ENCODE peak calls at places on chromosomes 12 and 14, in four cellular contexts. Y is right atrium auricular region, L is astrocyte of the spinal cord, X is astrocyte of the cerebellum. I is an unnamed sample.
A peak's percentile ranks its signal among the peaks of the same experiment; 100 is the strongest.

GRCh38 chr14:65972891-65973290 is 513.3 kb upstream of the CCDC196 start:
- DNase-seq in X (no peak), Y (no peak), L (peak; percentile 2), I (no peak)

GRCh38 chr14:56224691-56225681 is 106.8 kb downstream of the PELI2 start:
- DNase-seq in X (no peak), L (no peak), Y (no peak), I (no peak)

GRCh38 chr14:68894123-68894522 is 85.0 kb downstream of the ACTN1 start:
- DNase-seq in Y (no peak), X (no peak), L (no peak), I (peak; percentile 65)

GRCh38 chr14:71321556-71322315 is 414.5 kb downstream of the PCNX1 start:
- DNase-seq in X (peak; percentile 47), L (peak; percentile 69), Y (no peak), I (no peak)

GRCh38 chr12:49905718-49906314 is 2.1 kb upstream of the FAIM2 start:
- DNase-seq in X (no peak), L (no peak), Y (no peak), I (no peak)

GRCh38 chr12:106480259-106480658 is 102.5 kb upstream of the RFX4 start:
- DNase-seq in X (no peak), L (no peak), Y (no peak), I (peak; percentile 81)

GRCh38 chr14:95255013-95255412 is 64.7 kb downstream of the CLMN start:
- DNase-seq in Y (no peak), X (no peak), L (no peak), I (no peak)

GRCh38 chr14:102473559-102473958 is 36.0 kb downstream of the ANKRD9 start:
- DNase-seq in Y (no peak), X (no peak), L (no peak), I (no peak)

DNA sequence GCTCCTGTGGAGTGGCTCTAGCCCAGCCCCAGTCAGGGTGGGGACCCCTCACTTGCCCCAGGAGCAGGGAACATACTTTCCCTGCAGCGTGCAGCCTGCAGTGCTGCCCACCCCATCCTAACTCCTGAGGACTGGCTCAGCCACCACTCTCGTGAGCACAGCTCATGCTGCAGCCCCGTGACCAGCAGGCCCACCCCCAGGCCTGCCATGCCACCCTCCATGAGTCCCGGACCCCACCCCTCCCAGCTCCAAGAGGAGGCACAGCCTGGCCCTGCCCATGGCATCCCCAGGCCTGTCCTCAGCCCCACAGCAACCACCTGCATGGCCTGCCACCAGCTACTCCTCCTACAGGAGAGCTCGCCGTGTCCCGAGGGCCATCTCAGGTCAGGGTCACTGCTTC is 3.9 kb upstream of the JAG2 start:
- DNase-seq in X (no peak), Y (no peak), L (no peak), I (no peak)
- H3K4me3 ChIP-seq in X (no peak overlapping the region), Y (no peak overlapping the region), L (no peak overlapping the region), I (no peak overlapping the region)

GRCh38 chr12:111488271-111488670 is 82.5 kb downstream of the SH2B3 start:
- DNase-seq in L (no peak), Y (no peak), X (no peak), I (no peak)

DNA sequence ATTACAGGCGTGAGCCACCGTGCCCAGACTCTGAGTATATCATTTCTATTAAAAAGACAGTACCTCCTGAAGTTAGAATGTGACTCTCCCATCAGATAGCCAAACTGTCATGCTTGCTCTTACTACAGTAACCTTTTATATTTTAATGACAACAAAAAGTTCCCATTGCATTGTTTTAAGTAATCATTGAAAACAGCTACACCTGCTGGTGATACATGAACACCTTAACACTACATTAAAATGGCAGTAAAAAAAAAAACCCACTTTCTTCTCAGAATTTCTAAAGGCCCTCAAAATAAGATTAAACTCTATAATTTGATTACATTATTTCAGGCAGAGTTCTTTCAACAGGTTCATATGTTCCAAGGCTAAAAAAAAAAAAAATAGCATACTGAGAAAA is 76.7 kb downstream of the SH2B3 start:
- DNase-seq in X (no peak), Y (no peak), L (no peak), I (no peak)
- TF ChIP-seq CTCF in X (peak; percentile 2), Y (no peak), L (peak; percentile 25), I (peak; percentile 31)

GRCh38 chr12:81083018-81083417 is 5.1 kb downstream of the ACSS3 start:
- DNase-seq in L (no peak), X (no peak), Y (no peak), I (no peak)

GRCh38 chr12:81081726-81082125 is 3.8 kb downstream of the ACSS3 start:
- DNase-seq in Y (no peak), X (no peak), L (no peak), I (no peak)

GRCh38 chr12:81078469-81079196 is 754 bp downstream of the ACSS3 start:
- DNase-seq in L (peak; percentile 66), X (peak; percentile 23), Y (no peak), I (peak; percentile 73)

GRCh38 chr12:81079280-81080076 is 1.6 kb downstream of the ACSS3 start:
- DNase-seq in L (no peak), X (no peak), Y (no peak), I (no peak)

GRCh38 chr12:81080431-81080983 is 2.6 kb downstream of the ACSS3 start:
- DNase-seq in Y (no peak), X (no peak), L (no peak), I (no peak)
- H3K4me3 ChIP-seq in Y (peak overlapping the region; percentile 86), X (no peak overlapping the region), L (no peak overlapping the region), I (no peak overlapping the region)

DNA sequence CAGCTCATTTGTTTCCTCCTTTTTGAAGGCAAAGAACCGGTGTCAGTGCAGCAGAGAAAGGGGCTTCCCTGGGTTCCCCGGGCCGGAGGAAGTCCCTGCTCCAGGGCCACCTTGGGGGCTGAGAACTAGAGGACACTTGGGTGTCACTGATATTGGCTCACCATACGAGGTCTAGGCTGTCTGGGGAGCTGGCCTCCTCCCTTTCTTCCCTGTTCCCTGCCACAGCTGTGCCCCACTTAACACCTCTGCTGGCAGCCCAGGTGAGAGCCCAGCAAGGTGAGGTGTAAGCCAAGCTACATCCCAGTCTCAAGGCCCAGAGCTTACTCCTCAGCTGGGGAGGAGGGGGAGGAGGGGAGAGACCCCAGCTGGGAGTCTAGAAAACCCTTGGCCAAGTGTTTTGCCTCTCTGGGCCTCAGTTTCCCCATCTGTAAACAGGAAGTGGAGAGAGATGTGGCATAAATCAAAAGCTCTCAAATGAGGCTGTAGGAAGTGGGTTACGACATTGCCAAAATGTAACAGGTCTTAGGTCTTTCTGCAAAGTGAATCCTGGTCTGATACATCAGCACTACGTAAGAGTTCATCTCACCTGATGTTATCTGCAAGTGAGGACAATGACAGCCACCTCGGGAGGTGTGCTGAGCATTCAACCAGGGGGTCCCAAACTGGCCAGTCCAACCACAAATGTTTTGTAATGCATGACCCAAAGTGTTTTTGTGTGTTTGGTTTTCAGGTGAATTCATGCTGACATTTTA is 25.5 kb downstream of the RASAL1 start:
- DNase-seq in Y (no peak), X (no peak), L (no peak), I (no peak)
- TF ChIP-seq CTCF in Y (no peak), X (no peak), L (no peak), I (no peak)

GRCh38 chr12:113014565-113014964 is 36.2 kb downstream of the OAS2 start:
- DNase-seq in L (no peak), X (no peak), Y (no peak), I (no peak)
- H3K4me3 ChIP-seq in L (no peak overlapping the region), X (no peak overlapping the region), Y (no peak overlapping the region), I (no peak overlapping the region)

GRCh38 chr12:14369322-14369721 is 3.8 kb downstream of the ATF7IP start:
- DNase-seq in L (no peak), Y (no peak), X (no peak), I (no peak)

GRCh38 chr12:14365294-14366210 is at the start of gene ATF7IP:
- DNase-seq in L (peak; percentile 99), Y (peak; percentile 98), X (peak; percentile 95), I (peak; percentile 90)

GRCh38 chr12:14364583-14365271 is 755 bp upstream of the ATF7IP start:
- DNase-seq in L (no peak), X (no peak), Y (no peak), I (no peak)

GRCh38 chr12:14367097-14367661 is 1.7 kb downstream of the ATF7IP start:
- DNase-seq in L (peak; percentile 66), Y (no peak), X (peak; percentile 20), I (no peak)

DNA sequence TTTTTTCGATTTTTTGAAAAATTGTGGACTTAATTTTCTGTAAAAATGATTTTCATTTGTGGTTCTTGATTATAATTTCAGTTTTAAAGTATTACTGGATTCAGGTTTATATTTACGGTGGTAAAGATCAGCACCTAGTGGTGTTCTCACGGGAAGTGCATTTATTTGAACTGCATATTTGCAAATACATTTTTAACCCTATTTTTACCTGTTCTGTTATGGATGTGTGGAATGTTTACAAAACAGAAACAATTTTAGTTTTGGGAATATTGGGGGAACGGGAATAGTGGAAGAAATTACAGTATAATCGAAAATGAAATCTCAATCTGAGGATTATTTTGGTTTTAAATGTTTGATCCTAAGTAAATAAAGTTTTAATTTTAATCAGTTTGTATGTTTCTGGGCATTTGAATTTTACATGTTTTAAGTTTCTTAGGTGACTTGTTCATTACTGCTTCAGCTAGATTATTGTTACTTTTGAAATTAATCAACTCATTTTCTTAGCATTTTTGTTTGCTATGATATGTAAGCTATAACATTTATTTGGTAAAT is 805 bp downstream of the ATF7IP start:
- DNase-seq in L (no peak), X (no peak), Y (no peak), I (no peak)
- TF ChIP-seq CTCF in L (peak; percentile 21), X (no peak), Y (no peak), I (peak; percentile 33)

GRCh38 chr12:100184549-100184948 is 16.1 kb upstream of the ACTR6 start:
- DNase-seq in L (no peak), X (no peak), Y (no peak), I (no peak)

GRCh38 chr12:100187068-100187467 is 13.5 kb upstream of the ACTR6 start:
- DNase-seq in L (no peak), X (no peak), Y (peak; percentile 21), I (no peak)

GRCh38 chr12:100185361-100185894 is 15.2 kb upstream of the ACTR6 start:
- DNase-seq in L (no peak), Y (peak; percentile 44), X (no peak), I (no peak)

GRCh38 chr12:100187857-100188519 is 12.6 kb upstream of the ACTR6 start:
- DNase-seq in L (no peak), Y (peak; percentile 48), X (no peak), I (no peak)

GRCh38 chr12:100186071-100186470 is 14.5 kb upstream of the ACTR6 start:
- DNase-seq in L (no peak), X (no peak), Y (peak; percentile 50), I (no peak)
- H3K4me3 ChIP-seq in L (no peak overlapping the region), X (no peak overlapping the region), Y (no peak overlapping the region), I (no peak overlapping the region)

DNA sequence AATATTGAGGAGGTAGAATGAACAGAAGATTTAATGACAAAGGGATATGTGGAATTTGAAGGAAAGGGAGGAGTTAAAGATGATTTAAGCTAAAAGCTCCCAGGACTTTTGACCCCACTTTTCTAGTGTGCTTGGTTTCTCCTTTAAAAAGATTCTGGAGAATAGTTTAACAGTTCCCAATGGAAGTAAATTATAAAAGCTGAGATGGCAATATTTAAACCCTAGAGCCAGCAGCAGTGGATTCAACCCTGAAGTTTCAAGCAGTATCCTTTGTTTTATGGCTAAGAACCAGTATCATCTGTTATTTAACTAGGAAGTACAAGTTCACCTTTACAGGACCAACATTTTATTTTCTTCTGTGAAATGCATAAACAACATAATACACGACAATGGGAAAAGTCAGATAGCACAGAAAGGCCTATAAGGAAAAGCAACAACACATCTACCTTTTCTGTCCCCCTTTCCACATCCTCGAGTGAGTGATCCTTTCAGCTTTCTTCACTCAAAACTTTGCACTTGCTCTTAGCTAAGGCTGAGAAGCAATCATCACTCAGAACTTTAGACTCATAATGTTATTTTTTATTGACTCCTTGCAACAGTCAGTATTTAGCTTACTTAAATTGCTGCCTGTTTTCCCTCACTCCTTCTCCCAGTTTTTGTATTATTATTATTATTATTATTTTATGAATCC is 264.5 kb downstream of the FBXL14 start:
- DNase-seq in Y (no peak), L (no peak), X (no peak), I (no peak)
- TF ChIP-seq CTCF in Y (no peak), L (no peak), X (no peak), I (no peak)

I was measured in retinal pigment epithelial cell.